ENCODE peak calls at places on chromosome 4, in eight cellular contexts. I is PC-3, X is GM23248, J is OCI-LY7, S is neural progenitor cell, U is HCT116, P is hepatocyte, Y is GM23338. Q is an unnamed sample.
A peak's percentile ranks its signal among the peaks of the same experiment; 100 is the strongest.

GRCh38 chr4:81425087-81425486 is 46.6 kb downstream of the RASGEF1B start:
- DNase-seq in I (no peak), X (no peak), J (no peak), S (no peak), U (no peak), P (no peak), Y (no peak), Q (no peak)

GRCh38 chr4:18691431-18692200 is 670.1 kb upstream of the LCORL start:
- DNase-seq in I (no peak), X (no peak), J (peak; percentile 21), S (peak; percentile 9), U (no peak), P (peak; percentile 7), Y (peak; percentile 95), Q (no peak)

GRCh38 chr4:54254116-54254914 is 25.2 kb downstream of the PDGFRA start:
- DNase-seq in I (no peak), X (peak; percentile 58), J (no peak), S (no peak), U (no peak), P (no peak), Y (no peak), Q (no peak)

GRCh38 chr4:120659626-120660170 is 262.8 kb downstream of the PRDM5 start:
- DNase-seq in I (no peak), X (no peak), J (no peak), S (no peak), U (no peak), P (no peak), Y (no peak), Q (peak; percentile 14)

GRCh38 chr4:637536-637935 is 12.2 kb downstream of the PDE6B start:
- DNase-seq in I (no peak), X (no peak), J (no peak), S (no peak), U (no peak), P (no peak), Y (no peak), Q (no peak)

GRCh38 chr4:158444621-158445020 is 77.1 kb upstream of the RXFP1 start:
- DNase-seq in I (peak; percentile 53), X (peak; percentile 50), J (no peak), S (no peak), U (no peak), P (no peak), Y (no peak), Q (no peak)

GRCh38 chr4:176002007-176002623 is 63.5 kb upstream of the WDR17 start:
- DNase-seq in I (peak; percentile 34), X (peak; percentile 34), J (peak; percentile 80), S (peak; percentile 73), U (peak; percentile 18), P (peak; percentile 46), Y (peak; percentile 78), Q (peak; percentile 47)

GRCh38 chr4:84051728-84052127 is 447.4 kb downstream of the NKX6-1 start:
- DNase-seq in I (no peak), X (no peak), J (no peak), S (peak; percentile 62), U (no peak), P (no peak), Y (peak; percentile 20), Q (no peak)

GRCh38 chr4:142126890-142127497 is 490.6 kb downstream of the IL15 start:
- DNase-seq in I (peak; percentile 87), X (peak; percentile 70), J (peak; percentile 54), S (peak; percentile 72), U (peak; percentile 66), P (peak; percentile 75), Y (peak; percentile 80), Q (peak; percentile 15)

GRCh38 chr4:119478446-119479179 is 150.0 kb downstream of the PDE5A start:
- DNase-seq in I (no peak), X (peak; percentile 16), J (no peak), S (no peak), U (no peak), P (no peak), Y (no peak), Q (no peak)

GRCh38 chr4:94660614-94661013 is 97.1 kb upstream of the BMPR1B start:
- DNase-seq in I (no peak), X (no peak), J (no peak), S (no peak), U (no peak), P (no peak), Y (no peak), Q (no peak)

GRCh38 chr4:3522651-3523050 is 9.6 kb downstream of the LRPAP1 start:
- DNase-seq in I (no peak), X (no peak), J (no peak), S (no peak), U (no peak), P (no peak), Y (no peak), Q (no peak)

GRCh38 chr4:13445841-13446790 is 38.0 kb downstream of the RAB28 start:
- DNase-seq in I (no peak), X (no peak), J (no peak), S (peak; percentile 82), U (no peak), P (peak; percentile 40), Y (peak; percentile 87), Q (no peak)

GRCh38 chr4:152516156-152516555 is 19.7 kb downstream of the FBXW7 start:
- DNase-seq in I (no peak), X (peak; percentile 33), J (no peak), S (peak; percentile 44), U (no peak), P (no peak), Y (peak; percentile 30), Q (no peak)

GRCh38 chr4:102299708-102300107 is 45.6 kb downstream of the SLC39A8 start:
- DNase-seq in I (peak; percentile 55), X (peak; percentile 70), J (peak; percentile 56), S (peak; percentile 72), U (peak; percentile 32), P (peak; percentile 73), Y (peak; percentile 90), Q (peak; percentile 24)

GRCh38 chr4:94849901-94850300 is 92.1 kb downstream of the BMPR1B start:
- DNase-seq in I (no peak), X (no peak), J (no peak), S (peak; percentile 73), U (no peak), P (no peak), Y (no peak), Q (no peak)

GRCh38 chr4:113584407-113585150 is 177.0 kb downstream of the CAMK2D start:
- DNase-seq in I (no peak), X (peak; percentile 82), J (no peak), S (peak; percentile 13), U (peak; percentile 63), P (peak; percentile 17), Y (peak; percentile 65), Q (no peak)

GRCh38 chr4:78938868-78939666 is at the start of gene PAQR3:
- DNase-seq in I (peak; percentile 86), X (peak; percentile 94), J (peak; percentile 92), S (peak; percentile 95), U (peak; percentile 57), P (peak; percentile 95), Y (peak; percentile 90), Q (peak; percentile 97)

GRCh38 chr4:98928131-98928504 is 815 bp downstream of the EIF4E start:
- DNase-seq in I (peak; percentile 57), X (peak; percentile 92), J (peak; percentile 84), S (peak; percentile 93), U (peak; percentile 64), P (peak; percentile 89), Y (peak; percentile 94), Q (peak; percentile 82)

GRCh38 chr4:36086387-36086786 is 157.9 kb downstream of the ARAP2 start:
- DNase-seq in I (no peak), X (no peak), J (no peak), S (no peak), U (no peak), P (no peak), Y (no peak), Q (no peak)

GRCh38 chr4:1987721-1988326 is 20.9 kb downstream of the NELFA start:
- DNase-seq in I (no peak), X (no peak), J (no peak), S (no peak), U (no peak), P (no peak), Y (no peak), Q (no peak)

GRCh38 chr4:165398570-165398969 is 19.8 kb downstream of the CPE start:
- DNase-seq in I (no peak), X (peak; percentile 19), J (peak; percentile 4), S (peak; percentile 35), U (peak; percentile 50), P (peak; percentile 27), Y (peak; percentile 67), Q (peak; percentile 59)

GRCh38 chr4:164536829-164537228 is 217.1 kb upstream of the SMIM31 start:
- DNase-seq in I (peak; percentile 81), X (peak; percentile 84), J (no peak), S (no peak), U (peak; percentile 48), P (peak; percentile 74), Y (no peak), Q (no peak)

DNA sequence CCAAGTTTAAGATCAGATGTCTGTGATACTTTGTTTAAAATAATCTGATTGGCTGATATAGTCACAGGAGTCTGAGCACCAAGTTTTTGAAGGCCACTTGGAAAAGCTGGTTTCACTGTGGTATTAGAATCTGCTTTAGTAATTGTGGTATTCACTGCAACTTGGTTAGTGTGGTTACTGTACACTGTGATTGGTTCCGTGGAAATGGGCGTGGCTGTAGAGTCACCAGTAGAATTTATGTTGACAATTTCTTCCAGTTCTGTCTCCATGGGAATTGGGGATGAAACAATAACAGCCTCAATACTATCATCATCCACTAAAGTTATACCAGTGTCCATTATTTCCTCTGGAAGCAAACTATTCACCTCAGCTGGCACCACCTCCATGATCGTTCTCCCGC is 26.2 kb downstream of the LIN54 start:
- DNase-seq in I (peak; percentile 38), X (peak; percentile 46), J (no peak), S (no peak), U (peak; percentile 15), P (no peak), Y (peak; percentile 17), Q (no peak)
- TF ChIP-seq EZH2phosphoT487 in I (no peak), X (no peak), J (no peak), S (no peak), U (no peak), P (no peak), Y (no peak), Q (no peak)

DNA sequence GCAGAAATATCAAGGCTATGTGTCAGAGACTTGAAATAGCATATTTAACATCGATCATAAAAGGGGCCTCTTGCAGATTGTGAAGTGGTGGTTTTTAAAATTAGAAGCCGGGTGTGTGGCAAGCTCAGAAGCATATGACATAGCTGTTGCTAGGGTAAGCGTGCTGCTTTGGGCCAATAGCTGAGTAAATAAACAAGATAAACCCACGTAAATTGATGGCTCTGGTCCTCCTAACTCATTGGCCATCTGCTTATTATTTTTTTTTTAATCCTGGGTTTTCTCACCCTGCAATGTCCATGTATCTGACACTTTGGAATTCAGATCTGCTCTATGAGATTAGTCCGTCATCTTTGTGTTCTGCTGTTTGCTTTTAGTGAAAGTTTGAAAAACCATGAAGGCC is 32.6 kb upstream of the STOX2 start:
- DNase-seq in I (no peak), X (peak; percentile 3), J (no peak), S (no peak), U (no peak), P (peak; percentile 26), Y (no peak), Q (peak; percentile 70)
- TF ChIP-seq EZH2phosphoT487 in I (no peak), X (no peak), J (no peak), S (no peak), U (no peak), P (no peak), Y (no peak), Q (no peak)

GRCh38 chr4:123506311-123506685 is 109.7 kb downstream of the SPRY1 start:
- DNase-seq in I (no peak), X (no peak), J (no peak), S (no peak), U (no peak), P (no peak), Y (peak; percentile 61), Q (no peak)
- TF ChIP-seq EZH2phosphoT487 in I (no peak), X (no peak), J (no peak), S (no peak), U (no peak), P (no peak), Y (no peak), Q (no peak)

GRCh38 chr4:155599596-155599995 is 67.1 kb upstream of the GUCY1A1 start:
- DNase-seq in I (no peak), X (no peak), J (no peak), S (no peak), U (no peak), P (no peak), Y (no peak), Q (no peak)
- TF ChIP-seq EZH2phosphoT487 in I (no peak), X (no peak), J (no peak), S (no peak), U (no peak), P (no peak), Y (no peak), Q (no peak)

Q was measured in SK-N-SH.